ENCODE peak calls at places on chromosomes 4 and X, in eight cellular contexts. E, S, O, P, Q, A, R and T are unnamed samples.

GRCh38 chr4:55819634-55820033 is at the start of gene EXOC1L:
- DNase-seq in O (peak), P (no peak), S (peak), R (peak), E (no peak), Q (no peak), A (no peak), T (no peak)

GRCh38 chr4:75141162-75141561 is 208.2 kb downstream of the PARM1 start:
- DNase-seq in R (no peak), A (no peak), Q (no peak), S (no peak), E (no peak), P (no peak), O (no peak), T (no peak)

GRCh38 chr4:122854444-122854843 is 27.8 kb downstream of the FGF2 start:
- DNase-seq in S (no peak), Q (peak), P (peak), R (peak), A (no peak), O (peak), E (no peak), T (no peak)

GRCh38 chrX:44828008-44828605 is 15.7 kb upstream of the DUSP21 start:
- DNase-seq in S (peak), P (no peak), R (peak), A (no peak), O (peak), E (no peak), Q (no peak), T (peak)

GRCh38 chr4:107950746-107951540 is 19.6 kb downstream of the CYP2U1 start:
- DNase-seq in A (no peak), P (no peak), E (no peak), O (no peak), S (peak), R (no peak), Q (no peak), T (no peak)

GRCh38 chr4:147933316-147933715 is 201.4 kb downstream of the ARHGAP10 start:
- DNase-seq in E (no peak), S (peak), A (no peak), P (no peak), Q (no peak), O (peak), R (no peak), T (no peak)

GRCh38 chrX:76148753-76149152 is 24.1 kb upstream of the PBDC1 start:
- DNase-seq in Q (peak), R (peak), O (peak), E (no peak), S (peak), A (no peak), P (peak), T (no peak)

GRCh38 chr4:173318648-173319211 is 15.4 kb downstream of the HMGB2 start:
- DNase-seq in S (peak), Q (no peak), P (no peak), O (peak), A (no peak), E (no peak), R (peak), T (peak)

GRCh38 chr4:1299301-1299860 is 9.7 kb downstream of the MAEA start:
- DNase-seq in Q (no peak), R (no peak), S (no peak), P (no peak), E (no peak), O (no peak), A (no peak), T (no peak)

GRCh38 chr4:7941111-7942018 is 1.7 kb upstream of the AFAP1 start:
- DNase-seq in Q (no peak), R (peak), A (no peak), P (no peak), O (no peak), E (no peak), S (no peak), T (no peak)

GRCh38 chrX:101659601-101660063 is at the start of gene ARMCX2:
- DNase-seq in E (no peak), R (peak), P (peak), A (peak), O (peak), Q (peak), S (peak), T (peak)

GRCh38 chrX:102599950-102600579 is 750 bp downstream of the ARMCX5 start:
- DNase-seq in Q (no peak), S (peak), E (no peak), P (no peak), A (no peak), O (peak), R (peak), T (no peak)

GRCh38 chrX:55056820-55057690 is 17.8 kb upstream of the PAGE2B start:
- DNase-seq in E (no peak), O (peak), A (no peak), S (peak), R (peak), P (no peak), Q (no peak), T (no peak)

GRCh38 chrX:153722704-153723350 is 1.4 kb downstream of the BCAP31 start:
- DNase-seq in P (no peak), R (no peak), Q (no peak), O (no peak), A (no peak), S (no peak), E (no peak), T (no peak)

GRCh38 chr4:30720656-30721352 is 635 bp downstream of the PCDH7 start:
- DNase-seq in A (no peak), Q (peak), S (peak), O (peak), P (peak), E (no peak), R (peak), T (no peak)

GRCh38 chrX:134716620-134717012 is 58.3 kb upstream of the PLAC1 start:
- DNase-seq in A (no peak), R (no peak), Q (no peak), O (no peak), S (no peak), P (no peak), E (no peak), T (no peak)

GRCh38 chrX:17535229-17535628 is 160.2 kb downstream of the NHS start:
- DNase-seq in O (peak), P (no peak), S (peak), Q (peak), E (no peak), R (peak), A (peak), T (no peak)

GRCh38 chr4:126748736-126749135 is 884.0 kb upstream of the INTU start:
- DNase-seq in P (no peak), S (peak), O (no peak), R (no peak), A (no peak), Q (no peak), E (no peak), T (no peak)

GRCh38 chrX:48498374-48498809 is 10.4 kb upstream of the PORCN start:
- DNase-seq in R (peak), Q (no peak), E (no peak), P (no peak), S (peak), O (peak), A (no peak), T (peak)

GRCh38 chr4:138901177-138901576 is 114.4 kb upstream of the NOCT start:
- DNase-seq in S (peak), A (no peak), P (no peak), E (no peak), R (no peak), Q (no peak), O (no peak), T (no peak)

GRCh38 chr4:175874290-175874689 is 62.2 kb upstream of the GPM6A start:
- DNase-seq in A (no peak), R (no peak), S (no peak), O (no peak), E (no peak), Q (no peak), P (no peak), T (no peak)

GRCh38 chr4:109334129-109334528 is 31.7 kb upstream of the COL25A1 start:
- DNase-seq in A (no peak), Q (no peak), R (peak), E (no peak), S (no peak), P (no peak), O (no peak), T (no peak)

GRCh38 chr4:101439926-101440325 is 92.6 kb upstream of the PPP3CA start:
- DNase-seq in O (peak), P (no peak), Q (no peak), A (no peak), E (no peak), S (no peak), R (no peak), T (peak)

DNA sequence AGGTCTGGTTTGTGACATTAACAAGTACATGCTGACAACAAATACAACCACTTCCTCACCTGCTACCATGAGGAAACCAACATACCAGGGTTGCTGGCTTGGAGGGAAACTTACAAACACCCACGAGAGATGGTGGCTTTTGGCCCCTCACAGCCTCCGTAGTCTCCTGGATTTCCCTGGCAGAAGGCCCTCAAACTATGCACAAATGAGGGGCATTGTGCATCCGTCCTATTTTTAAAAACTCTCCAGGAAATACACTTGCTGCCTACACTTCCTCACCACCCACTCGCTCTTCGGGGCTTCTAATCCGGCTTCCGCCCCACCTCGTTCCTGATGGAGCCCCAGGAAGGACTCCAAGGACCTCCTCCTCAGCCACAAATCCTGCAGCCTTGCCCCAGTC is 355.0 kb upstream of the GATB start:
- DNase-seq in P (no peak), R (peak), A (no peak), E (no peak), Q (peak), O (no peak), S (no peak), T (no peak)
- H3K4me3 ChIP-seq in P (no peak), R (no peak), A (no peak), E (no peak), Q (no peak), O (no peak), S (no peak), T (no peak)

GRCh38 chr4:94701606-94702300 is 56.0 kb upstream of the BMPR1B start:
- DNase-seq in A (no peak), Q (no peak), P (no peak), O (no peak), S (no peak), E (no peak), R (no peak), T (no peak)
- H3K4me3 ChIP-seq in A (no peak), Q (no peak), P (no peak), O (no peak), S (peak), E (no peak), R (no peak), T (no peak)

GRCh38 chr4:140089216-140089615 is 64.8 kb downstream of the MAML3 start:
- DNase-seq in O (no peak), P (no peak), S (no peak), Q (no peak), A (no peak), E (no peak), R (no peak), T (no peak)

GRCh38 chr4:140090215-140090731 is 63.7 kb downstream of the MAML3 start:
- DNase-seq in R (peak), S (peak), O (no peak), P (no peak), A (no peak), Q (no peak), E (no peak), T (no peak)

GRCh38 chr4:140088317-140088967 is 65.5 kb downstream of the MAML3 start:
- DNase-seq in Q (no peak), R (peak), E (no peak), P (no peak), O (peak), A (no peak), S (peak), T (no peak)

GRCh38 chr4:140092094-140092820 is 61.7 kb downstream of the MAML3 start:
- DNase-seq in A (peak), R (no peak), O (no peak), E (no peak), P (no peak), S (no peak), Q (peak), T (no peak)

GRCh38 chr4:140091305-140091704 is 62.7 kb downstream of the MAML3 start:
- DNase-seq in E (no peak), S (no peak), Q (no peak), P (no peak), R (no peak), O (no peak), A (no peak), T (no peak)
- H3K4me3 ChIP-seq in E (no peak), S (no peak), Q (no peak), P (no peak), R (no peak), O (no peak), A (no peak), T (no peak)

DNA sequence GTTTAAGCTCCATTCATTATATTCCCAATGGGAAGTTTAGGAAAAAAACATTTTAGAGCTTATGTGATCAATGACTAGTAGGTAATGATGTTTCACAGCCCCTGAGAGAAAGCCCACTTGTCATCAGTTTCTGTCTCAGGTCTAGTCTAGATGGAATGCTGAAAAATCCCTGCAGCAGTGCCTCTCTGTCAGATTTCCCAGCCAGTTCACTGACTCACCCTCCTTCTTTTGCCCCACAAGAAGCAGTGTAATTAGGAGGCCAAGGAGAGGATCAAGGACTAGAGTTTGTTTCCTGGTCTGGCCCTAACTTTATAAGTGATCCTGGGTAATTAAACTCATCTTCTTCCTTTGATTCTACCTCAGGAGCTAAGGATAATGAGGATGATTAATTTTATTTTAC is 118.7 kb upstream of the ANXA3 start:
- DNase-seq in P (no peak), R (peak), O (peak), S (peak), Q (no peak), A (no peak), E (no peak), T (peak)
- H3K4me3 ChIP-seq in P (no peak), R (no peak), O (no peak), S (no peak), Q (no peak), A (no peak), E (no peak), T (no peak)